ENCODE peak calls at places on chromosomes 2 and 18, in nine cellular contexts. A is heart right ventricle; K is astrocyte of the spinal cord; Z is SK-N-DZ; N is H9; W is anterior cingulate cortex; B is stimulated activated naive CD8-positive, alpha-beta T cell treated with anti-CD3 and anti-CD28 coated beads, Interleukin-15, amount 100 ng/mL, for 72 hours; E is HTR-8/SVneo; G is naive thymus-derived CD8-positive, alpha-beta T cell. Q is an unnamed sample.

GRCh38 chr2:176638167-176639015 is 369.1 kb downstream of the MTX2 start:
- DNase-seq in B (peak; percentile 58), N (peak; percentile 57), Z (peak; percentile 70), A (peak; percentile 47), G (peak; percentile 51), E (peak; percentile 74), K (peak; percentile 55), W (peak; percentile 5), Q (peak; percentile 32)

GRCh38 chr2:15560404-15560987 is 638 bp downstream of the NBAS start:
- DNase-seq in A (no peak), K (peak; percentile 39), G (no peak), E (peak; percentile 33), N (no peak), W (peak; percentile 50), B (no peak), Z (no peak), Q (peak; percentile 40)

GRCh38 chr2:219454217-219454616 is 19.6 kb downstream of the SPEG start:
- DNase-seq in G (no peak), Z (no peak), K (peak; percentile 79), E (no peak), N (no peak), W (no peak), B (no peak), A (no peak), Q (no peak)

GRCh38 chr2:30048636-30049175 is 98.1 kb upstream of the YPEL5 start:
- DNase-seq in G (no peak), A (no peak), B (no peak), E (no peak), K (no peak), N (no peak), Z (no peak), W (no peak), Q (no peak)

GRCh38 chr2:64001382-64002101 is 17.7 kb downstream of the VPS54 start:
- DNase-seq in E (no peak), B (no peak), W (no peak), N (no peak), Z (no peak), G (no peak), K (no peak), A (no peak), Q (no peak)

GRCh38 chr2:183532514-183532913 is 408.3 kb downstream of the NUP35 start:
- DNase-seq in B (no peak), K (peak; percentile 15), Z (no peak), E (no peak), A (no peak), N (peak; percentile 69), G (no peak), W (no peak), Q (peak; percentile 88)

GRCh38 chr2:71613566-71613952 is 160.2 kb downstream of the DYSF start:
- DNase-seq in Z (no peak), G (no peak), W (no peak), N (no peak), K (no peak), B (no peak), A (no peak), E (no peak), Q (no peak)

GRCh38 chr2:120818441-120818920 is 82.8 kb downstream of the GLI2 start:
- DNase-seq in G (no peak), N (no peak), B (no peak), W (no peak), K (peak; percentile 81), Z (no peak), E (no peak), A (no peak), Q (peak; percentile 43)

GRCh38 chr2:157786663-157787363 is 89.3 kb downstream of the ACVR1 start:
- DNase-seq in N (no peak), B (no peak), Z (no peak), G (no peak), W (no peak), A (no peak), K (no peak), E (no peak), Q (peak; percentile 71)

GRCh38 chr2:55162284-55163006 is 69.6 kb downstream of the CLHC1 start:
- DNase-seq in W (no peak), E (no peak), G (no peak), Z (no peak), K (no peak), B (no peak), N (peak; percentile 57), A (no peak), Q (no peak)

GRCh38 chr2:6186332-6187100 is 494.3 kb downstream of the SOX11 start:
- DNase-seq in G (no peak), B (no peak), A (peak; percentile 48), N (no peak), W (no peak), Z (no peak), K (peak; percentile 85), E (no peak), Q (peak; percentile 51)

GRCh38 chr2:151189125-151189524 is 72.5 kb downstream of the RBM43 start:
- DNase-seq in A (no peak), B (no peak), K (no peak), G (no peak), N (no peak), E (no peak), W (no peak), Z (no peak), Q (no peak)

GRCh38 chr18:27277554-27277953 is 92.4 kb upstream of the CHST9 start:
- DNase-seq in W (no peak), Z (no peak), B (no peak), K (no peak), N (no peak), A (no peak), G (no peak), E (no peak), Q (no peak)

GRCh38 chr2:69169990-69170389 is 157.0 kb downstream of the ANTXR1 start:
- DNase-seq in A (no peak), N (no peak), Z (no peak), B (no peak), W (no peak), G (no peak), E (no peak), K (peak; percentile 56), Q (no peak)

GRCh38 chr2:237758165-237758564 is 40.4 kb upstream of the RBM44 start:
- DNase-seq in A (no peak), Z (no peak), B (no peak), N (no peak), W (no peak), E (no peak), G (no peak), K (no peak), Q (no peak)

GRCh38 chr2:203534486-203535077 is 519 bp downstream of the RAPH1 start:
- DNase-seq in Z (no peak), W (no peak), N (no peak), E (peak; percentile 26), B (peak; percentile 53), A (peak; percentile 39), K (no peak), G (peak; percentile 3), Q (no peak)

GRCh38 chr2:238299803-238300202 is 11.4 kb upstream of the PER2 start:
- DNase-seq in G (no peak), B (no peak), W (no peak), Z (no peak), E (no peak), K (no peak), N (peak; percentile 18), A (no peak), Q (no peak)

GRCh38 chr18:31105733-31106132 is 3.5 kb upstream of the DSC2 start:
- DNase-seq in Z (no peak), W (no peak), A (no peak), K (no peak), G (no peak), N (no peak), B (no peak), E (no peak), Q (no peak)

GRCh38 chr2:43078781-43079755 is 147.3 kb downstream of the ZFP36L2 start:
- DNase-seq in E (no peak), G (no peak), K (peak; percentile 57), B (no peak), Z (no peak), N (no peak), A (no peak), W (no peak), Q (no peak)

GRCh38 chr18:59263566-59264135 is 9.6 kb downstream of the RAX start:
- DNase-seq in W (no peak), G (no peak), A (no peak), N (no peak), E (no peak), Z (no peak), K (no peak), B (no peak), Q (no peak)

GRCh38 chr2:174776223-174776622 is 12.0 kb upstream of the CHRNA1 start:
- DNase-seq in A (no peak), G (no peak), N (peak; percentile 63), K (no peak), B (no peak), E (no peak), Z (no peak), W (no peak), Q (peak; percentile 80)

GRCh38 chr18:79571221-79572092 is 108.1 kb upstream of the CTDP1 start:
- DNase-seq in K (no peak), B (peak; percentile 6), E (no peak), W (no peak), Z (no peak), N (peak; percentile 24), A (no peak), G (no peak), Q (no peak)

GRCh38 chr18:59140287-59140885 is 702 bp downstream of the SEC11C start:
- DNase-seq in G (no peak), K (peak; percentile 40), A (peak; percentile 7), N (peak; percentile 55), W (no peak), B (no peak), Z (peak; percentile 17), E (peak; percentile 31), Q (peak; percentile 56)

GRCh38 chr2:7060156-7060555 is 142.9 kb downstream of the RNF144A start:
- DNase-seq in A (no peak), N (no peak), E (no peak), B (no peak), G (no peak), Z (no peak), W (no peak), K (no peak), Q (no peak)

GRCh38 chr2:75608684-75609333 is 37.8 kb upstream of the MRPL19 start:
- DNase-seq in G (peak; percentile 29), A (peak; percentile 35), W (peak; percentile 13), N (peak; percentile 84), E (peak; percentile 72), K (peak; percentile 55), Z (peak; percentile 51), B (peak; percentile 50), Q (peak; percentile 73)

GRCh38 chr2:232479341-232480200 is 8.1 kb downstream of the ECEL1 start:
- DNase-seq in W (no peak), N (no peak), E (no peak), G (no peak), A (no peak), B (no peak), Z (no peak), K (no peak), Q (no peak)

GRCh38 chr2:222756951-222757645 is 85.6 kb downstream of the MOGAT1 start:
- DNase-seq in N (no peak), G (no peak), E (peak; percentile 80), B (no peak), W (no peak), K (peak; percentile 37), A (no peak), Z (no peak), Q (peak; percentile 76)

GRCh38 chr2:20146401-20146800 is 78.5 kb downstream of the SDC1 start:
- DNase-seq in W (no peak), N (no peak), E (no peak), B (no peak), A (no peak), G (no peak), K (no peak), Z (no peak), Q (no peak)

Q was measured in mesendoderm.